ENCODE peak calls at places on chromosomes 5 and 9, in five cellular contexts. One of them, this sample, is unnamed.

GRCh38 chr5:106019271-106019670 is 1651.5 kb downstream of the EFNA5 start:
- DNase-seq in B cell: no peak
- DNase-seq in GM12865: no peak
- DNase-seq in right lobe of liver: no peak
- DNase-seq in colonic mucosa: no peak
- DNase-seq in this sample: no peak

GRCh38 chr9:2362170-2362569 is 259.4 kb upstream of the VLDLR start:
- DNase-seq in B cell: no peak
- DNase-seq in GM12865: no peak
- DNase-seq in right lobe of liver: no peak
- DNase-seq in colonic mucosa: no peak
- DNase-seq in this sample: no peak

GRCh38 chr5:130652178-130652577 is 512.9 kb downstream of the HINT1 start:
- DNase-seq in B cell: no peak
- DNase-seq in GM12865: no peak
- DNase-seq in right lobe of liver: no peak
- DNase-seq in colonic mucosa: no peak
- DNase-seq in this sample: no peak

GRCh38 chr9:72907421-72907820 is 45.4 kb downstream of the ALDH1A1 start:
- DNase-seq in B cell: no peak
- DNase-seq in GM12865: no peak
- DNase-seq in right lobe of liver: no peak
- DNase-seq in colonic mucosa: no peak
- DNase-seq in this sample: no peak

GRCh38 chr9:87569008-87569908 is 71.6 kb downstream of the DAPK1 start:
- DNase-seq in B cell: no peak
- DNase-seq in GM12865: peak
- DNase-seq in right lobe of liver: peak
- DNase-seq in colonic mucosa: no peak
- DNase-seq in this sample: no peak

GRCh38 chr5:169421677-169422076 is 120.7 kb upstream of the SLIT3 start:
- DNase-seq in B cell: no peak
- DNase-seq in GM12865: no peak
- DNase-seq in right lobe of liver: no peak
- DNase-seq in colonic mucosa: no peak
- DNase-seq in this sample: no peak

GRCh38 chr5:151496041-151496484 is 48.7 kb downstream of the SLC36A1 start:
- DNase-seq in B cell: no peak
- DNase-seq in GM12865: no peak
- DNase-seq in right lobe of liver: no peak
- DNase-seq in colonic mucosa: no peak
- DNase-seq in this sample: no peak

GRCh38 chr5:179974281-179974945 is 66.7 kb upstream of the TBC1D9B start:
- DNase-seq in B cell: no peak
- DNase-seq in GM12865: no peak
- DNase-seq in right lobe of liver: no peak
- DNase-seq in colonic mucosa: no peak
- DNase-seq in this sample: no peak

GRCh38 chr9:77981332-77981731 is 50.3 kb downstream of the GNAQ start:
- DNase-seq in B cell: no peak
- DNase-seq in GM12865: peak
- DNase-seq in right lobe of liver: no peak
- DNase-seq in colonic mucosa: peak
- DNase-seq in this sample: no peak
- TF ChIP-seq CTCF in B cell: no peak
- TF ChIP-seq CTCF in GM12865: no peak
- TF ChIP-seq CTCF in right lobe of liver: no peak
- TF ChIP-seq CTCF in colonic mucosa: no peak
- TF ChIP-seq CTCF in this sample: no peak

GRCh38 chr9:97855486-97855875 is 2.5 kb downstream of the FOXE1 start:
- DNase-seq in B cell: no peak
- DNase-seq in GM12865: no peak
- DNase-seq in right lobe of liver: no peak
- DNase-seq in colonic mucosa: no peak
- DNase-seq in this sample: no peak

GRCh38 chr9:97854696-97855485 is 1.9 kb downstream of the FOXE1 start:
- DNase-seq in B cell: no peak
- DNase-seq in GM12865: no peak
- DNase-seq in right lobe of liver: no peak
- DNase-seq in colonic mucosa: no peak
- DNase-seq in this sample: no peak

GRCh38 chr9:97853056-97853843 is at the start of gene FOXE1:
- DNase-seq in B cell: peak
- DNase-seq in GM12865: no peak
- DNase-seq in right lobe of liver: no peak
- DNase-seq in colonic mucosa: no peak
- DNase-seq in this sample: no peak

GRCh38 chr9:97852399-97853055 is 499 bp upstream of the FOXE1 start:
- DNase-seq in B cell: no peak
- DNase-seq in GM12865: no peak
- DNase-seq in right lobe of liver: no peak
- DNase-seq in colonic mucosa: no peak
- DNase-seq in this sample: no peak

DNA sequence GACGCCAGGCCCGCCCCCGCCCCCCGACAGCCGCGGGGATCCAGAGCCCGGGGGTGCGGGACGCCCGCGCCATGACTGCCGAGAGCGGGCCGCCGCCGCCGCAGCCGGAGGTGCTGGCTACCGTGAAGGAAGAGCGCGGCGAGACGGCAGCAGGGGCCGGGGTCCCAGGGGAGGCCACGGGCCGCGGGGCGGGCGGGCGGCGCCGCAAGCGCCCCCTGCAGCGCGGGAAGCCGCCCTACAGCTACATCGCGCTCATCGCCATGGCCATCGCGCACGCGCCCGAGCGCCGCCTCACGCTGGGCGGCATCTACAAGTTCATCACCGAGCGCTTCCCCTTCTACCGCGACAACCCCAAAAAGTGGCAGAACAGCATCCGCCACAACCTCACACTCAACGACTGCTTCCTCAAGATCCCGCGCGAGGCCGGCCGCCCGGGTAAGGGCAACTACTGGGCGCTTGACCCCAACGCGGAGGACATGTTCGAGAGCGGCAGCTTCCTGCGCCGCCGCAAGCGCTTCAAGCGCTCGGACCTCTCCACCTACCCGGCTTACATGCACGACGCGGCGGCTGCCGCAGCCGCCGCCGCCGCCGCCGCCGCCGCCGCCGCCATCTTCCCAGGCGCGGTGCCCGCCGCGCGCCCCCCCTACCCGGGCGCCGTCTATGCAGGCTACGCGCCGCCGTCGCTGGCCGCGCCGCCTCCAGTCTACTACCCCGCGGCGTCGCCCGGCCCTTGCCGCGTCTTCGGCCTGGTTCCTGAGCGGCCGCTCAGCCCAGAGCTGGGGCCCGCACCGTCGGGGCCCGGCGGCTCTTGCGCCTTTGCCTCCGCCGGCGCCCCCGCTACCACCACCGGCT is 1.0 kb downstream of the FOXE1 start:
- DNase-seq in B cell: peak
- DNase-seq in GM12865: no peak
- DNase-seq in right lobe of liver: no peak
- DNase-seq in colonic mucosa: no peak
- DNase-seq in this sample: peak
- TF ChIP-seq CTCF in B cell: peak
- TF ChIP-seq CTCF in GM12865: no peak
- TF ChIP-seq CTCF in right lobe of liver: no peak
- TF ChIP-seq CTCF in colonic mucosa: no peak
- TF ChIP-seq CTCF in this sample: peak

DNA sequence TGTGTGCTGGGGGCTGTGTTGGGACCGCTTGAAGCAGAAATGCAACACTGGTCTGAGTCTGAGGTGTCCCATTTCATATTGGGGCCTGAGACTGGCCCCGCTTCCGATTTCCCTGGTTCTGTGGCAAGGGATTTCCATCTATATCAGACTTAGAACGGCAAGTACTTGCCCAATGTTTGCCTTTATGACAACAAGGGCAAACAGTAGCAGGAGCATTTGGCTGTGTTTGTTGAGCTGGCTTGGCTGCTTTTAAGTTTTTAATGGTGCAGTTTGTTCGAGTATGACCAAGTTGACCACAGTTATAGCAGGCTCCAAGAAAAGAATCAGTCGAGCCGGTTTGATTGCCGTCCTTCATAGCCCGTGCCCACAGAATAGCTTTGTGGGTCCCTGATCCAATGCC is 17.0 kb downstream of the HSDL2 start:
- DNase-seq in B cell: no peak
- DNase-seq in GM12865: no peak
- DNase-seq in right lobe of liver: peak
- DNase-seq in colonic mucosa: no peak
- DNase-seq in this sample: no peak
- TF ChIP-seq CTCF in B cell: no peak
- TF ChIP-seq CTCF in GM12865: no peak
- TF ChIP-seq CTCF in right lobe of liver: no peak
- TF ChIP-seq CTCF in colonic mucosa: no peak
- TF ChIP-seq CTCF in this sample: no peak

GRCh38 chr5:137037848-137038247 is 461.3 kb downstream of the SPOCK1 start:
- DNase-seq in B cell: no peak
- DNase-seq in GM12865: no peak
- DNase-seq in right lobe of liver: no peak
- DNase-seq in colonic mucosa: no peak
- DNase-seq in this sample: peak
- TF ChIP-seq CTCF in B cell: no peak
- TF ChIP-seq CTCF in GM12865: no peak
- TF ChIP-seq CTCF in right lobe of liver: no peak
- TF ChIP-seq CTCF in colonic mucosa: no peak
- TF ChIP-seq CTCF in this sample: no peak

DNA sequence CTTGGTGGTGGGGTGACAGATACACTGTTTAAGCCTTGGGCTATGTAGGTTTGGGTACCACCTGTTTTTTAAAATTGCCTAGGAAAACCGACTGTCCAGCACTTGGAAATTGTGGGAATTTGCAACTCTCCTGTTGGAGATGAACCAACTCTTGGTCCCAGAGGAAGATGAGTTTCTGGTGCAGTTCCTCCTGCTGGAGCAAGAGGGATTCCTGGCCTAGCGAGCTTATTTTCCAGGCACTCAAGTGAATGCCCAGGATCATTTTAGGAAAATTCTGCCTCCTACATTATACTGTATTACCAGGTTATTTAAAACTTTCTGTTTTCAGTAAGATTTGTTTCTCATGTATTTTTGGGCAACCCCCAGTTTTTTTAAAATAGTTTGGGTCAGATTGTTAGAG is 33.7 kb downstream of the AP3S1 start:
- DNase-seq in B cell: no peak
- DNase-seq in GM12865: no peak
- DNase-seq in right lobe of liver: no peak
- DNase-seq in colonic mucosa: no peak
- DNase-seq in this sample: no peak
- TF ChIP-seq CTCF in B cell: no peak
- TF ChIP-seq CTCF in GM12865: no peak
- TF ChIP-seq CTCF in right lobe of liver: no peak
- TF ChIP-seq CTCF in colonic mucosa: no peak
- TF ChIP-seq CTCF in this sample: no peak

GRCh38 chr5:149581192-149581861 is at the start of gene ARHGEF37:
- DNase-seq in B cell: peak
- DNase-seq in GM12865: peak
- DNase-seq in right lobe of liver: peak
- DNase-seq in colonic mucosa: peak
- DNase-seq in this sample: no peak
- TF ChIP-seq CTCF in B cell: no peak
- TF ChIP-seq CTCF in GM12865: no peak
- TF ChIP-seq CTCF in right lobe of liver: no peak
- TF ChIP-seq CTCF in colonic mucosa: no peak
- TF ChIP-seq CTCF in this sample: no peak